ENCODE peak calls at places on chromosome 2, in six cellular contexts. One of them, this sample, is unnamed.

GRCh38 chr2:147937744-147938349 is 82.7 kb downstream of the ORC4 start:
- DNase-seq in GM06990: no peak
- DNase-seq in mammary epithelial cell: peak; percentile 3
- DNase-seq in progenitor cell of endocrine pancreas: no peak
- DNase-seq in IMR-90: peak; percentile 40
- DNase-seq in HL-60: peak; percentile 5
- DNase-seq in this sample: no peak

GRCh38 chr2:47230418-47230817 is 75.3 kb upstream of the STPG4 start:
- DNase-seq in GM06990: no peak
- DNase-seq in mammary epithelial cell: peak; percentile 9
- DNase-seq in progenitor cell of endocrine pancreas: no peak
- DNase-seq in IMR-90: peak; percentile 29
- DNase-seq in HL-60: no peak
- DNase-seq in this sample: no peak

GRCh38 chr2:48674933-48675332 is 57.3 kb downstream of the GTF2A1L start:
- DNase-seq in GM06990: no peak
- DNase-seq in mammary epithelial cell: no peak
- DNase-seq in progenitor cell of endocrine pancreas: no peak
- DNase-seq in IMR-90: no peak
- DNase-seq in HL-60: no peak
- DNase-seq in this sample: no peak

GRCh38 chr2:152307863-152308262 is 27.1 kb upstream of the FMNL2 start:
- DNase-seq in GM06990: no peak
- DNase-seq in mammary epithelial cell: peak; percentile 14
- DNase-seq in progenitor cell of endocrine pancreas: no peak
- DNase-seq in IMR-90: no peak
- DNase-seq in HL-60: no peak
- DNase-seq in this sample: no peak

GRCh38 chr2:216654528-216655052 is 21.4 kb downstream of the IGFBP2 start:
- DNase-seq in GM06990: no peak
- DNase-seq in mammary epithelial cell: no peak
- DNase-seq in progenitor cell of endocrine pancreas: no peak
- DNase-seq in IMR-90: no peak
- DNase-seq in HL-60: no peak
- DNase-seq in this sample: no peak

GRCh38 chr2:134592380-134592779 is 126.4 kb downstream of the TMEM163 start:
- DNase-seq in GM06990: no peak
- DNase-seq in mammary epithelial cell: no peak
- DNase-seq in progenitor cell of endocrine pancreas: no peak
- DNase-seq in IMR-90: no peak
- DNase-seq in HL-60: no peak
- DNase-seq in this sample: no peak

GRCh38 chr2:12465631-12466135 is 251.1 kb upstream of the TRIB2 start:
- DNase-seq in GM06990: no peak
- DNase-seq in mammary epithelial cell: no peak
- DNase-seq in progenitor cell of endocrine pancreas: no peak
- DNase-seq in IMR-90: no peak
- DNase-seq in HL-60: no peak
- DNase-seq in this sample: no peak

GRCh38 chr2:53784431-53784830 is 2.3 kb downstream of the ASB3 start:
- DNase-seq in GM06990: no peak
- DNase-seq in mammary epithelial cell: peak; percentile 34
- DNase-seq in progenitor cell of endocrine pancreas: no peak
- DNase-seq in IMR-90: peak; percentile 40
- DNase-seq in HL-60: no peak
- DNase-seq in this sample: no peak

GRCh38 chr2:240810199-240810598 is 9.8 kb downstream of the KIF1A start:
- DNase-seq in GM06990: no peak
- DNase-seq in mammary epithelial cell: no peak
- DNase-seq in progenitor cell of endocrine pancreas: no peak
- DNase-seq in IMR-90: no peak
- DNase-seq in HL-60: no peak
- DNase-seq in this sample: no peak

GRCh38 chr2:173872714-173873113 is 92.5 kb downstream of the SP3 start:
- DNase-seq in GM06990: no peak
- DNase-seq in mammary epithelial cell: peak; percentile 27
- DNase-seq in progenitor cell of endocrine pancreas: no peak
- DNase-seq in IMR-90: no peak
- DNase-seq in HL-60: no peak
- DNase-seq in this sample: no peak

GRCh38 chr2:136246086-136246669 is 128.2 kb upstream of the CXCR4 start:
- DNase-seq in GM06990: no peak
- DNase-seq in mammary epithelial cell: no peak
- DNase-seq in progenitor cell of endocrine pancreas: no peak
- DNase-seq in IMR-90: peak; percentile 4
- DNase-seq in HL-60: peak; percentile 89
- DNase-seq in this sample: peak; percentile 28

GRCh38 chr2:225041210-225041870 is 928 bp downstream of the DOCK10 start:
- DNase-seq in GM06990: peak; percentile 85
- DNase-seq in mammary epithelial cell: peak; percentile 29
- DNase-seq in progenitor cell of endocrine pancreas: no peak
- DNase-seq in IMR-90: peak; percentile 62
- DNase-seq in HL-60: no peak
- DNase-seq in this sample: peak; percentile 3

GRCh38 chr2:102391530-102391929 is 31.4 kb upstream of the IL18RAP start:
- DNase-seq in GM06990: peak; percentile 35
- DNase-seq in mammary epithelial cell: no peak
- DNase-seq in progenitor cell of endocrine pancreas: no peak
- DNase-seq in IMR-90: no peak
- DNase-seq in HL-60: no peak
- DNase-seq in this sample: no peak

GRCh38 chr2:53460347-53460746 is 307.3 kb upstream of the CHAC2 start:
- DNase-seq in GM06990: no peak
- DNase-seq in mammary epithelial cell: peak; percentile 63
- DNase-seq in progenitor cell of endocrine pancreas: no peak
- DNase-seq in IMR-90: no peak
- DNase-seq in HL-60: no peak
- DNase-seq in this sample: no peak

GRCh38 chr2:30206461-30207430 is 24.6 kb upstream of the LBH start:
- DNase-seq in GM06990: no peak
- DNase-seq in mammary epithelial cell: no peak
- DNase-seq in progenitor cell of endocrine pancreas: no peak
- DNase-seq in IMR-90: no peak
- DNase-seq in HL-60: no peak
- DNase-seq in this sample: no peak

GRCh38 chr2:219457784-219458369 is 23.2 kb downstream of the SPEG start:
- DNase-seq in GM06990: no peak
- DNase-seq in mammary epithelial cell: peak; percentile 68
- DNase-seq in progenitor cell of endocrine pancreas: no peak
- DNase-seq in IMR-90: no peak
- DNase-seq in HL-60: no peak
- DNase-seq in this sample: no peak

GRCh38 chr2:99975386-99975785 is 167.0 kb downstream of the AFF3 start:
- DNase-seq in GM06990: no peak
- DNase-seq in mammary epithelial cell: peak; percentile 69
- DNase-seq in progenitor cell of endocrine pancreas: no peak
- DNase-seq in IMR-90: peak; percentile 87
- DNase-seq in HL-60: no peak
- DNase-seq in this sample: no peak

GRCh38 chr2:191374366-191374765 is 129.2 kb downstream of the MYO1B start:
- DNase-seq in GM06990: no peak
- DNase-seq in mammary epithelial cell: no peak
- DNase-seq in progenitor cell of endocrine pancreas: no peak
- DNase-seq in IMR-90: no peak
- DNase-seq in HL-60: no peak
- DNase-seq in this sample: no peak

GRCh38 chr2:191366199-191366598 is 121.0 kb downstream of the MYO1B start:
- DNase-seq in GM06990: no peak
- DNase-seq in mammary epithelial cell: no peak
- DNase-seq in progenitor cell of endocrine pancreas: no peak
- DNase-seq in IMR-90: peak; percentile 89
- DNase-seq in HL-60: no peak
- DNase-seq in this sample: no peak

GRCh38 chr2:191365089-191365488 is 119.9 kb downstream of the MYO1B start:
- DNase-seq in GM06990: no peak
- DNase-seq in mammary epithelial cell: no peak
- DNase-seq in progenitor cell of endocrine pancreas: no peak
- DNase-seq in IMR-90: no peak
- DNase-seq in HL-60: no peak
- DNase-seq in this sample: no peak

GRCh38 chr2:191363267-191363666 is 118.1 kb downstream of the MYO1B start:
- DNase-seq in GM06990: no peak
- DNase-seq in mammary epithelial cell: no peak
- DNase-seq in progenitor cell of endocrine pancreas: no peak
- DNase-seq in IMR-90: no peak
- DNase-seq in HL-60: no peak
- DNase-seq in this sample: no peak

GRCh38 chr2:191369034-191369433 is 123.8 kb downstream of the MYO1B start:
- DNase-seq in GM06990: no peak
- DNase-seq in mammary epithelial cell: no peak
- DNase-seq in progenitor cell of endocrine pancreas: no peak
- DNase-seq in IMR-90: no peak
- DNase-seq in HL-60: no peak
- DNase-seq in this sample: no peak
- TF ChIP-seq CTCF in GM06990: no peak
- TF ChIP-seq CTCF in mammary epithelial cell: peak; percentile 33
- TF ChIP-seq CTCF in progenitor cell of endocrine pancreas: peak; percentile 42
- TF ChIP-seq CTCF in IMR-90: peak; percentile 46
- TF ChIP-seq CTCF in HL-60: no peak
- TF ChIP-seq CTCF in this sample: no peak

DNA sequence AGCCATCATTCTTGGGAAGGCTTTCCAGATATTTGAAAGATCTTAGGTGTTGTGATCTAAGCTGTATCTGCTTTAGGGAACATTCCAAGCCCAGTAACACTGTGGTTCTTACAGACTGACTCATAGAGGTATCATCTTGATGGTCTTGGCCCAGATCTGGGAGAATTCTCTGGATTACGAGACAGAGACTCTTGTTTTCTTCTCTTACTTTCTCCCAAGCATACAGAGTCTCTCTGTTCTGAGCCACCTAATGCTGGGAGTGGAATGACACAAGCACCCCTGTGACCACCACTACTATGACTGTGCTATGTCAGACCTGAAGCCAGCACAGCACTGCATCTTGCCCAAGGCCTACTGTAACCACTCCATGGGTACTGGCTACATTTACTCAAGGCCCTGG is 81.0 kb upstream of the EPAS1 start:
- DNase-seq in GM06990: no peak
- DNase-seq in mammary epithelial cell: peak; percentile 95
- DNase-seq in progenitor cell of endocrine pancreas: no peak
- DNase-seq in IMR-90: peak; percentile 79
- DNase-seq in HL-60: no peak
- DNase-seq in this sample: no peak
- TF ChIP-seq CTCF in GM06990: no peak
- TF ChIP-seq CTCF in mammary epithelial cell: no peak
- TF ChIP-seq CTCF in progenitor cell of endocrine pancreas: no peak
- TF ChIP-seq CTCF in IMR-90: no peak
- TF ChIP-seq CTCF in HL-60: no peak
- TF ChIP-seq CTCF in this sample: no peak

GRCh38 chr2:29013046-29013780 is 32.1 kb downstream of the TOGARAM2 start:
- DNase-seq in GM06990: no peak
- DNase-seq in mammary epithelial cell: no peak
- DNase-seq in progenitor cell of endocrine pancreas: no peak
- DNase-seq in IMR-90: peak; percentile 15
- DNase-seq in HL-60: no peak
- DNase-seq in this sample: no peak
- TF ChIP-seq CTCF in GM06990: no peak
- TF ChIP-seq CTCF in mammary epithelial cell: peak; percentile 35
- TF ChIP-seq CTCF in progenitor cell of endocrine pancreas: no peak
- TF ChIP-seq CTCF in IMR-90: no peak
- TF ChIP-seq CTCF in HL-60: peak; percentile 6
- TF ChIP-seq CTCF in this sample: no peak

DNA sequence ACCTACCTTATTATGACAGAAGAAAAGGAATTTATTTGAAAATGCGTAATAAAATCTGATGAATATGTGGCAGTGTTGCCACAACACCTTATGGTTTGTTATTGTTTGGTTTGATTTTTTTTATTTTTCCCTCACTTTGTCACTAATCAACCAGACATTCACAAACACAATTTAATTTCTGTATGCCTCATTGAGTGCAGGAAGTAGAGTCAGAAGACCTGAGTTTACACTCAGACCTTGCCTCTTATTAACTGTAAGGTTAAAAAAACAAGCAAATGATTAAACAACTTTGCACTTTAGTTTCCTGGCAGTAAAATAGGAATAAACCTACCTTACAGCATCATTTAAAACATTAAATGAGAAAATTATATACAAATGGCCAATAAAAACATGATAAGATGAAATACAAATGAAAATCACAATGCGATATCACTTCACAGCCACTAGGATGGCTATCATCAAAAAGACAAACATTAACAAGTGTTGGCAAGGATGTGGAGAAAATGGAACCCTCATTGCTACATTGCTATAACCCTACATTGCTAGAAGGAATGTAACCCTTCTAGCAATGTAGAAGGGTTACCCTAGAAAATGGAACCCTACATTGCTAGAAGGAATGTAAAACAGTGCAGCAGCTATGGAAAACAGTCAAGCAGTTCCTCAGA is 3.3 kb downstream of the SESTD1 start:
- DNase-seq in GM06990: no peak
- DNase-seq in mammary epithelial cell: no peak
- DNase-seq in progenitor cell of endocrine pancreas: no peak
- DNase-seq in IMR-90: no peak
- DNase-seq in HL-60: no peak
- DNase-seq in this sample: no peak
- TF ChIP-seq CTCF in GM06990: no peak
- TF ChIP-seq CTCF in mammary epithelial cell: peak; percentile 17
- TF ChIP-seq CTCF in progenitor cell of endocrine pancreas: peak; percentile 26
- TF ChIP-seq CTCF in IMR-90: no peak
- TF ChIP-seq CTCF in HL-60: no peak
- TF ChIP-seq CTCF in this sample: no peak

This sample was measured in nephron progenitor cell.